ENCODE peak calls at places on chromosomes 1 and 21, in five cellular contexts. One of them, this sample, is unnamed.

GRCh38 chr21:21175798-21176334 is 177.7 kb downstream of the NCAM2 start:
- DNase-seq in stimulated activated CD8-positive, alpha-beta memory T cell treated with anti-CD3 and anti-CD28 coated beads, Interleukin-4, amount 100 ng/mL, for 4 hours: no peak
- DNase-seq in AG08395: no peak
- DNase-seq in GM10248: no peak
- DNase-seq in GM13976: no peak
- DNase-seq in this sample: no peak

GRCh38 chr1:186864296-186864695 is 35.5 kb downstream of the PLA2G4A start:
- DNase-seq in stimulated activated CD8-positive, alpha-beta memory T cell treated with anti-CD3 and anti-CD28 coated beads, Interleukin-4, amount 100 ng/mL, for 4 hours: no peak
- DNase-seq in GM13976: no peak
- DNase-seq in AG08395: no peak
- DNase-seq in GM10248: no peak
- DNase-seq in this sample: no peak

GRCh38 chr1:230515451-230516145 is 89.5 kb upstream of the PGBD5 start:
- DNase-seq in GM13976: no peak
- DNase-seq in stimulated activated CD8-positive, alpha-beta memory T cell treated with anti-CD3 and anti-CD28 coated beads, Interleukin-4, amount 100 ng/mL, for 4 hours: no peak
- DNase-seq in AG08395: no peak
- DNase-seq in GM10248: no peak
- DNase-seq in this sample: no peak

GRCh38 chr1:93700532-93701469 is 19.2 kb upstream of the BCAR3 start:
- DNase-seq in AG08395: no peak
- DNase-seq in stimulated activated CD8-positive, alpha-beta memory T cell treated with anti-CD3 and anti-CD28 coated beads, Interleukin-4, amount 100 ng/mL, for 4 hours: no peak
- DNase-seq in GM13976: no peak
- DNase-seq in GM10248: no peak
- DNase-seq in this sample: no peak

GRCh38 chr1:230899845-230900251 is 31.5 kb upstream of the C1orf198 start:
- DNase-seq in GM13976: no peak
- DNase-seq in GM10248: no peak
- DNase-seq in stimulated activated CD8-positive, alpha-beta memory T cell treated with anti-CD3 and anti-CD28 coated beads, Interleukin-4, amount 100 ng/mL, for 4 hours: no peak
- DNase-seq in AG08395: peak
- DNase-seq in this sample: peak

GRCh38 chr1:35085421-35085820 is 6.2 kb downstream of the ZMYM1 start:
- DNase-seq in GM10248: no peak
- DNase-seq in stimulated activated CD8-positive, alpha-beta memory T cell treated with anti-CD3 and anti-CD28 coated beads, Interleukin-4, amount 100 ng/mL, for 4 hours: no peak
- DNase-seq in GM13976: no peak
- DNase-seq in AG08395: peak
- DNase-seq in this sample: no peak

GRCh38 chr1:207822602-207823451 is 71.0 kb downstream of the CD46 start:
- DNase-seq in AG08395: peak
- DNase-seq in GM13976: peak
- DNase-seq in stimulated activated CD8-positive, alpha-beta memory T cell treated with anti-CD3 and anti-CD28 coated beads, Interleukin-4, amount 100 ng/mL, for 4 hours: peak
- DNase-seq in GM10248: peak
- DNase-seq in this sample: peak

GRCh38 chr1:222697858-222698257 is 14.4 kb downstream of the AIDA start:
- DNase-seq in GM10248: no peak
- DNase-seq in GM13976: no peak
- DNase-seq in AG08395: peak
- DNase-seq in stimulated activated CD8-positive, alpha-beta memory T cell treated with anti-CD3 and anti-CD28 coated beads, Interleukin-4, amount 100 ng/mL, for 4 hours: no peak
- DNase-seq in this sample: peak

GRCh38 chr1:209675567-209676154 is 449 bp downstream of the G0S2 start:
- DNase-seq in stimulated activated CD8-positive, alpha-beta memory T cell treated with anti-CD3 and anti-CD28 coated beads, Interleukin-4, amount 100 ng/mL, for 4 hours: no peak
- DNase-seq in AG08395: peak
- DNase-seq in GM10248: no peak
- DNase-seq in GM13976: peak
- DNase-seq in this sample: no peak

GRCh38 chr1:36458910-36459309 is 5.3 kb downstream of the MRPS15 start:
- DNase-seq in GM13976: no peak
- DNase-seq in stimulated activated CD8-positive, alpha-beta memory T cell treated with anti-CD3 and anti-CD28 coated beads, Interleukin-4, amount 100 ng/mL, for 4 hours: no peak
- DNase-seq in GM10248: no peak
- DNase-seq in AG08395: no peak
- DNase-seq in this sample: no peak

GRCh38 chr1:94698759-94699502 is 121.2 kb upstream of the SLC44A3 start:
- DNase-seq in AG08395: peak
- DNase-seq in GM10248: no peak
- DNase-seq in stimulated activated CD8-positive, alpha-beta memory T cell treated with anti-CD3 and anti-CD28 coated beads, Interleukin-4, amount 100 ng/mL, for 4 hours: no peak
- DNase-seq in GM13976: no peak
- DNase-seq in this sample: no peak

GRCh38 chr1:58966103-58966916 is 182.5 kb upstream of the JUN start:
- DNase-seq in GM10248: no peak
- DNase-seq in AG08395: no peak
- DNase-seq in stimulated activated CD8-positive, alpha-beta memory T cell treated with anti-CD3 and anti-CD28 coated beads, Interleukin-4, amount 100 ng/mL, for 4 hours: no peak
- DNase-seq in GM13976: no peak
- DNase-seq in this sample: no peak

GRCh38 chr21:17003763-17004373 is 509.0 kb upstream of the CXADR start:
- DNase-seq in stimulated activated CD8-positive, alpha-beta memory T cell treated with anti-CD3 and anti-CD28 coated beads, Interleukin-4, amount 100 ng/mL, for 4 hours: no peak
- DNase-seq in AG08395: no peak
- DNase-seq in GM13976: no peak
- DNase-seq in GM10248: no peak
- DNase-seq in this sample: peak

GRCh38 chr1:180773210-180773865 is 139.4 kb upstream of the KIAA1614 start:
- DNase-seq in stimulated activated CD8-positive, alpha-beta memory T cell treated with anti-CD3 and anti-CD28 coated beads, Interleukin-4, amount 100 ng/mL, for 4 hours: no peak
- DNase-seq in GM13976: no peak
- DNase-seq in GM10248: no peak
- DNase-seq in AG08395: peak
- DNase-seq in this sample: peak

GRCh38 chr1:108561731-108562326 is 1.9 kb downstream of the EEIG2 start:
- DNase-seq in GM13976: peak
- DNase-seq in GM10248: peak
- DNase-seq in stimulated activated CD8-positive, alpha-beta memory T cell treated with anti-CD3 and anti-CD28 coated beads, Interleukin-4, amount 100 ng/mL, for 4 hours: peak
- DNase-seq in AG08395: no peak
- DNase-seq in this sample: no peak

GRCh38 chr1:221099747-221100146 is 220.5 kb downstream of the HLX start:
- DNase-seq in stimulated activated CD8-positive, alpha-beta memory T cell treated with anti-CD3 and anti-CD28 coated beads, Interleukin-4, amount 100 ng/mL, for 4 hours: no peak
- DNase-seq in GM13976: no peak
- DNase-seq in AG08395: no peak
- DNase-seq in GM10248: no peak
- DNase-seq in this sample: no peak

GRCh38 chr1:28889357-28889756 is 25.0 kb upstream of the EPB41 start:
- DNase-seq in GM10248: no peak
- DNase-seq in GM13976: no peak
- DNase-seq in stimulated activated CD8-positive, alpha-beta memory T cell treated with anti-CD3 and anti-CD28 coated beads, Interleukin-4, amount 100 ng/mL, for 4 hours: no peak
- DNase-seq in AG08395: no peak
- DNase-seq in this sample: no peak

GRCh38 chr1:85449356-85449755 is 15.6 kb downstream of the DDAH1 start:
- DNase-seq in AG08395: no peak
- DNase-seq in GM10248: no peak
- DNase-seq in stimulated activated CD8-positive, alpha-beta memory T cell treated with anti-CD3 and anti-CD28 coated beads, Interleukin-4, amount 100 ng/mL, for 4 hours: no peak
- DNase-seq in GM13976: no peak
- DNase-seq in this sample: no peak

GRCh38 chr1:110559157-110559556 is 40.2 kb upstream of the KCNA10 start:
- DNase-seq in GM13976: no peak
- DNase-seq in GM10248: no peak
- DNase-seq in AG08395: no peak
- DNase-seq in stimulated activated CD8-positive, alpha-beta memory T cell treated with anti-CD3 and anti-CD28 coated beads, Interleukin-4, amount 100 ng/mL, for 4 hours: no peak
- DNase-seq in this sample: no peak

GRCh38 chr21:45364464-45365185 is 40.3 kb upstream of the COL18A1 start:
- DNase-seq in stimulated activated CD8-positive, alpha-beta memory T cell treated with anti-CD3 and anti-CD28 coated beads, Interleukin-4, amount 100 ng/mL, for 4 hours: no peak
- DNase-seq in AG08395: no peak
- DNase-seq in GM13976: no peak
- DNase-seq in GM10248: no peak
- DNase-seq in this sample: peak

GRCh38 chr1:110605901-110606783 is at the start of gene KCNA2:
- DNase-seq in AG08395: peak
- DNase-seq in GM10248: no peak
- DNase-seq in GM13976: peak
- DNase-seq in stimulated activated CD8-positive, alpha-beta memory T cell treated with anti-CD3 and anti-CD28 coated beads, Interleukin-4, amount 100 ng/mL, for 4 hours: no peak
- DNase-seq in this sample: no peak

GRCh38 chr1:9413143-9413876 is 120.6 kb downstream of the SPSB1 start:
- DNase-seq in AG08395: peak
- DNase-seq in stimulated activated CD8-positive, alpha-beta memory T cell treated with anti-CD3 and anti-CD28 coated beads, Interleukin-4, amount 100 ng/mL, for 4 hours: peak
- DNase-seq in GM10248: peak
- DNase-seq in GM13976: peak
- DNase-seq in this sample: peak

GRCh38 chr1:220363196-220363831 is 91.1 kb upstream of the RAB3GAP2 start:
- DNase-seq in GM10248: no peak
- DNase-seq in stimulated activated CD8-positive, alpha-beta memory T cell treated with anti-CD3 and anti-CD28 coated beads, Interleukin-4, amount 100 ng/mL, for 4 hours: no peak
- DNase-seq in GM13976: no peak
- DNase-seq in AG08395: peak
- DNase-seq in this sample: no peak

GRCh38 chr1:228004331-228004871 is 2.4 kb upstream of the WNT3A start:
- DNase-seq in GM13976: peak
- DNase-seq in AG08395: peak
- DNase-seq in GM10248: peak
- DNase-seq in stimulated activated CD8-positive, alpha-beta memory T cell treated with anti-CD3 and anti-CD28 coated beads, Interleukin-4, amount 100 ng/mL, for 4 hours: no peak
- DNase-seq in this sample: no peak

GRCh38 chr1:165068716-165069115 is 287.8 kb downstream of the LMX1A start:
- DNase-seq in stimulated activated CD8-positive, alpha-beta memory T cell treated with anti-CD3 and anti-CD28 coated beads, Interleukin-4, amount 100 ng/mL, for 4 hours: no peak
- DNase-seq in AG08395: no peak
- DNase-seq in GM13976: no peak
- DNase-seq in GM10248: no peak
- DNase-seq in this sample: no peak

GRCh38 chr1:31181515-31182343 is 58.0 kb downstream of the NKAIN1 start:
- DNase-seq in GM13976: peak
- DNase-seq in AG08395: peak
- DNase-seq in stimulated activated CD8-positive, alpha-beta memory T cell treated with anti-CD3 and anti-CD28 coated beads, Interleukin-4, amount 100 ng/mL, for 4 hours: no peak
- DNase-seq in GM10248: peak
- DNase-seq in this sample: no peak

GRCh38 chr1:23727362-23727811 is 15.9 kb upstream of the ELOA start:
- DNase-seq in stimulated activated CD8-positive, alpha-beta memory T cell treated with anti-CD3 and anti-CD28 coated beads, Interleukin-4, amount 100 ng/mL, for 4 hours: no peak
- DNase-seq in GM10248: peak
- DNase-seq in AG08395: peak
- DNase-seq in GM13976: peak
- DNase-seq in this sample: peak

GRCh38 chr1:42484382-42484781 is 21.3 kb downstream of the CCDC30 start:
- DNase-seq in stimulated activated CD8-positive, alpha-beta memory T cell treated with anti-CD3 and anti-CD28 coated beads, Interleukin-4, amount 100 ng/mL, for 4 hours: no peak
- DNase-seq in GM10248: no peak
- DNase-seq in AG08395: peak
- DNase-seq in GM13976: no peak
- DNase-seq in this sample: peak

GRCh38 chr1:2541619-2542246 is 11.7 kb upstream of the HES5 start:
- DNase-seq in GM13976: no peak
- DNase-seq in stimulated activated CD8-positive, alpha-beta memory T cell treated with anti-CD3 and anti-CD28 coated beads, Interleukin-4, amount 100 ng/mL, for 4 hours: no peak
- DNase-seq in GM10248: no peak
- DNase-seq in AG08395: no peak
- DNase-seq in this sample: no peak

GRCh38 chr1:36367067-36367466 is 18.7 kb downstream of the STK40 start:
- DNase-seq in stimulated activated CD8-positive, alpha-beta memory T cell treated with anti-CD3 and anti-CD28 coated beads, Interleukin-4, amount 100 ng/mL, for 4 hours: no peak
- DNase-seq in GM10248: no peak
- DNase-seq in AG08395: no peak
- DNase-seq in GM13976: no peak
- DNase-seq in this sample: no peak

GRCh38 chr1:181089777-181090505 is 1.4 kb downstream of the IER5 start:
- DNase-seq in GM13976: peak
- DNase-seq in GM10248: peak
- DNase-seq in stimulated activated CD8-positive, alpha-beta memory T cell treated with anti-CD3 and anti-CD28 coated beads, Interleukin-4, amount 100 ng/mL, for 4 hours: peak
- DNase-seq in AG08395: peak
- DNase-seq in this sample: no peak

GRCh38 chr21:38042246-38042645 is 126.0 kb upstream of the KCNJ6 start:
- DNase-seq in GM10248: no peak
- DNase-seq in AG08395: no peak
- DNase-seq in stimulated activated CD8-positive, alpha-beta memory T cell treated with anti-CD3 and anti-CD28 coated beads, Interleukin-4, amount 100 ng/mL, for 4 hours: no peak
- DNase-seq in GM13976: no peak
- DNase-seq in this sample: no peak

GRCh38 chr1:70583522-70583921 is 172.5 kb downstream of the CTH start:
- DNase-seq in GM13976: no peak
- DNase-seq in AG08395: no peak
- DNase-seq in stimulated activated CD8-positive, alpha-beta memory T cell treated with anti-CD3 and anti-CD28 coated beads, Interleukin-4, amount 100 ng/mL, for 4 hours: no peak
- DNase-seq in GM10248: no peak
- DNase-seq in this sample: no peak

GRCh38 chr1:211341999-211342398 is 15.4 kb downstream of the TRAF5 start:
- DNase-seq in AG08395: no peak
- DNase-seq in GM13976: no peak
- DNase-seq in stimulated activated CD8-positive, alpha-beta memory T cell treated with anti-CD3 and anti-CD28 coated beads, Interleukin-4, amount 100 ng/mL, for 4 hours: no peak
- DNase-seq in GM10248: no peak
- DNase-seq in this sample: no peak